ENCODE peak calls at places on chromosomes 11 and 22, in ten cellular contexts. V is MM.1S; P is body of pancreas; J is thoracic aorta; L is uterus; K is adrenal gland; F is breast epithelium; Y is upper lobe of right lung; S is esophagus squamous epithelium; W is CD8-positive, alpha-beta T cell. O is an unnamed sample.

GRCh38 chr11:117315285-117316196 is 515 bp downstream of the BACE1 start:
- DNase-seq in V (no peak), P (peak; percentile 21), J (no peak), L (peak; percentile 33), K (no peak), F (no peak), Y (no peak), S (no peak), W (no peak), O (peak; percentile 19)

GRCh38 chr11:3338569-3339565 is 40.1 kb downstream of the ZNF195 start:
- DNase-seq in V (no peak), P (no peak), J (no peak), L (no peak), K (no peak), F (no peak), Y (no peak), S (no peak), W (no peak), O (no peak)

GRCh38 chr22:31085928-31086327 is 4.8 kb downstream of the SMTN start:
- DNase-seq in V (no peak), P (no peak), J (no peak), L (no peak), K (no peak), F (no peak), Y (no peak), S (no peak), W (no peak), O (no peak)

GRCh38 chr22:34669001-34669400 is 397.0 kb upstream of the ISX start:
- DNase-seq in V (no peak), P (no peak), J (no peak), L (no peak), K (no peak), F (no peak), Y (no peak), S (no peak), W (no peak), O (no peak)

GRCh38 chr11:134033696-134034491 is 35.0 kb upstream of the JAM3 start:
- DNase-seq in V (peak; percentile 7), P (peak; percentile 96), J (peak; percentile 64), L (peak; percentile 84), K (peak; percentile 86), F (peak; percentile 77), Y (peak; percentile 81), S (no peak), W (peak; percentile 77), O (peak; percentile 88)

GRCh38 chr11:120675171-120675570 is 163.6 kb downstream of the GRIK4 start:
- DNase-seq in V (no peak), P (no peak), J (no peak), L (no peak), K (no peak), F (no peak), Y (no peak), S (no peak), W (no peak), O (no peak)

GRCh38 chr11:47330002-47330911 is 22.2 kb downstream of the MYBPC3 start:
- DNase-seq in V (no peak), P (no peak), J (no peak), L (no peak), K (no peak), F (no peak), Y (no peak), S (no peak), W (no peak), O (peak; percentile 12)

GRCh38 chr22:48104102-48104738 is 1341.8 kb downstream of the TBC1D22A start:
- DNase-seq in V (no peak), P (no peak), J (no peak), L (no peak), K (no peak), F (no peak), Y (no peak), S (no peak), W (no peak), O (no peak)

GRCh38 chr11:132347156-132348090 is 977.0 kb downstream of the NTM start:
- DNase-seq in V (peak; percentile 75), P (no peak), J (no peak), L (no peak), K (no peak), F (no peak), Y (no peak), S (no peak), W (no peak), O (no peak)

GRCh38 chr11:73507086-73507485 is 90.8 kb downstream of the FAM168A start:
- DNase-seq in V (no peak), P (no peak), J (no peak), L (no peak), K (no peak), F (no peak), Y (no peak), S (no peak), W (no peak), O (no peak)

GRCh38 chr22:35352214-35353111 is 28.4 kb upstream of the HMOX1 start:
- DNase-seq in V (peak; percentile 80), P (peak; percentile 53), J (peak; percentile 62), L (peak; percentile 55), K (peak; percentile 80), F (no peak), Y (peak; percentile 90), S (peak; percentile 52), W (no peak), O (no peak)

GRCh38 chr11:64245797-64246623 is 733 bp downstream of the PPP1R14B start:
- DNase-seq in V (peak; percentile 55), P (peak; percentile 91), J (peak; percentile 69), L (peak; percentile 73), K (peak; percentile 90), F (peak; percentile 70), Y (peak; percentile 85), S (no peak), W (peak; percentile 66), O (peak; percentile 79)

GRCh38 chr11:73072935-73073481 is 69.1 kb downstream of the FCHSD2 start:
- DNase-seq in V (peak; percentile 61), P (no peak), J (no peak), L (no peak), K (no peak), F (no peak), Y (no peak), S (no peak), W (no peak), O (peak; percentile 57)

GRCh38 chr11:10646956-10647355 is 46.6 kb downstream of the IRAG1 start:
- DNase-seq in V (no peak), P (no peak), J (no peak), L (no peak), K (no peak), F (no peak), Y (peak; percentile 52), S (no peak), W (no peak), O (no peak)

GRCh38 chr11:72625746-72626636 is 48.2 kb downstream of the PDE2A start:
- DNase-seq in V (no peak), P (peak; percentile 72), J (no peak), L (no peak), K (peak; percentile 76), F (peak; percentile 71), Y (peak; percentile 72), S (no peak), W (no peak), O (peak; percentile 66)

GRCh38 chr11:124793466-124794278 is 6.5 kb downstream of the MSANTD2 start:
- DNase-seq in V (peak; percentile 78), P (peak; percentile 32), J (no peak), L (no peak), K (peak; percentile 29), F (no peak), Y (no peak), S (no peak), W (no peak), O (peak; percentile 74)

DNA sequence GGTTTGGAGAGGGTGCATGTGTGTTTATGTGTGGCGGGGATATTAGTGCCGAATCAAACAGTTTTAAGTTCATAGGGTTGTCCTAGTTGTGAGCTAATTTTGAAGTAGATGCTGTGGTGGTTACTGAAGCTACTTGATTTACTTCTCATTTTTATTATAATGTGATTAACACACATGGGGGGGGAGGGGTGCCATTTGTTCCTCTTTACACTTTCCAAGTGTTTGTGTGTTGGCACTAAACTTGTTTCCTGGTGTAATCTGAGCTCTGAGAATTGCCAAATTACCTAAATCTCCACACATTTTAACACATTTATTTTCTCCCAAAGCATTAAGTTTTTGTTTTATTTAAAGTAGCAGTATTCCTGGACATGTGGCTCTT is 60.1 kb downstream of the ZNRF3 start:
- DNase-seq in V (no peak), P (no peak), J (no peak), L (no peak), K (peak; percentile 47), F (no peak), Y (no peak), S (no peak), W (no peak), O (no peak)
- H3K4me1 ChIP-seq in V (no peaks in the 10 kb centered on the region), P (peaks cover 24% of the 10 kb centered on the region), J (peaks cover 13% of the 10 kb centered on the region), L (peaks cover 5% of the 10 kb centered on the region), K (peaks cover 10% of the 10 kb centered on the region), F (no peaks in the 10 kb centered on the region), Y (peaks cover 10% of the 10 kb centered on the region), S (peaks cover 29% of the 10 kb centered on the region), W (no peaks in the 10 kb centered on the region), O (peaks cover 47% of the 10 kb centered on the region)

DNA sequence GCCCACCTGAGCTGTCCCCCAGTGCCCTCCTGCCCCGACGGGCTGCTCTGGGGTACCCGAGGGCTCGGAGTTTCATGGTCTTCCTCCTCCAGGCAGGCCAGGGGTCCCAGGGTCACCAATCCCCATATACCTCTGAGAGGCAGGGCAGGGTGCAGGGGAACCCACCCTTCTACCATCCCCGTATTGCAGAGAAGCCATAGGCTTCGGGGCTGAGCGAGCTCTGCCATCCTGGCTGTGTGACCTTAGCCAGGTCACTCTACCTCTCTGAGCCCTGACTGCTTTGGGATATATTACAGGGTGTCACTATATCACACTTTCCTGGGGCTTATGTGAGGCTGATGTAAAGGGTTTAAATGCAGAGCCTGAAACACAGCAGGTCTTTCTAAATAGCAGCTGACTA is 57.4 kb downstream of the NAT10 start:
- DNase-seq in V (no peak), P (no peak), J (no peak), L (no peak), K (no peak), F (no peak), Y (no peak), S (no peak), W (no peak), O (no peak)
- H3K27me3 ChIP-seq in V (no peaks in the 10 kb centered on the region), P (no peaks in the 10 kb centered on the region), J (no peaks in the 10 kb centered on the region), L (no peaks in the 10 kb centered on the region), K (no peaks in the 10 kb centered on the region), F (no peaks in the 10 kb centered on the region), Y (no peaks in the 10 kb centered on the region), S (no peaks in the 10 kb centered on the region), W (no peaks in the 10 kb centered on the region), O (no peaks in the 10 kb centered on the region)

DNA sequence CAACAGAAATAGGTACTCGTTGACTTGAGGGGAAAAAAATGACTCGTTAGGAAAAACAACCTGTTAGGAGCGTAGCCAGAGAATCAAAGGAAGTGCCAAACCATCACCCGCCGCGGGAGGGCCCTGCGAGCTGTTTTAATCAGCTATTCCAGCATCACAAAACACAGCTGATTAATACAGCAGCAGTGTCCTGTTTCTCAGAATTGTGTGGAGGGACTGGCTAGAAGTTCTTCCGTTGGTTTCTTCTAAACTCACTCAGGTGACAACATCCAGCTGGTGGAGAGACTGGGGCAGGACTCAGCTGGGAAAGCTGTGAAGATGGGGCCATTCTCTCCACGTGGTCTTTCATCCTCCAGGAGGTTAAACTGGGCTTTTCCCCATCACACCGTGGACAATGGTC is 28.0 kb downstream of the HSPA8 start:
- DNase-seq in V (no peak), P (no peak), J (no peak), L (no peak), K (no peak), F (no peak), Y (no peak), S (no peak), W (no peak), O (peak; percentile 57)
- TF ChIP-seq CTCF in V (no peak), P (no peak), J (no peak), L (no peak), K (peak; percentile 15), F (no peak), Y (peak; percentile 9), S (no peak), W (no peak), O (peak; percentile 63)

GRCh38 chr11:44952500-44953260 is 2.0 kb upstream of the TP53I11 start:
- DNase-seq in V (no peak), P (no peak), J (no peak), L (no peak), K (no peak), F (no peak), Y (no peak), S (no peak), W (no peak), O (no peak)
- H3K4me1 ChIP-seq in V (peaks cover 7% of the 10 kb centered on the region), P (peaks cover 41% of the 10 kb centered on the region), J (no peaks in the 10 kb centered on the region), L (peaks cover 8% of the 10 kb centered on the region), K (peaks cover 8% of the 10 kb centered on the region), F (no peaks in the 10 kb centered on the region), Y (peaks cover 39% of the 10 kb centered on the region), S (peaks cover 82% of the 10 kb centered on the region), W (no peaks in the 10 kb centered on the region), O (peaks cover 43% of the 10 kb centered on the region)

O was measured in cardiac muscle cell.